ENCODE peak calls at places on chromosomes 3 and 15, in eight cellular contexts. One of them, this sample, is unnamed.

GRCh38 chr3:135706758-135707375 is 258.7 kb upstream of the PPP2R3A start:
- DNase-seq in upper lobe of right lung: no peak
- DNase-seq in astrocyte: peak; percentile 1
- DNase-seq in esophagus squamous epithelium: no peak
- DNase-seq in mammary epithelial cell: peak; percentile 21
- DNase-seq in heart left ventricle: no peak
- DNase-seq in cardiac muscle cell: no peak
- DNase-seq in fibroblast of lung: peak; percentile 3
- DNase-seq in this sample: no peak

GRCh38 chr15:47757331-47757730 is 40.0 kb downstream of the SEMA6D start:
- DNase-seq in upper lobe of right lung: no peak
- DNase-seq in astrocyte: no peak
- DNase-seq in esophagus squamous epithelium: no peak
- DNase-seq in mammary epithelial cell: no peak
- DNase-seq in heart left ventricle: no peak
- DNase-seq in cardiac muscle cell: no peak
- DNase-seq in fibroblast of lung: no peak
- DNase-seq in this sample: no peak

GRCh38 chr3:56815571-56815970 is 13.8 kb upstream of the ARHGEF3 start:
- DNase-seq in upper lobe of right lung: no peak
- DNase-seq in astrocyte: no peak
- DNase-seq in esophagus squamous epithelium: no peak
- DNase-seq in mammary epithelial cell: no peak
- DNase-seq in heart left ventricle: no peak
- DNase-seq in cardiac muscle cell: no peak
- DNase-seq in fibroblast of lung: no peak
- DNase-seq in this sample: no peak

GRCh38 chr15:83276661-83277060 is 7.8 kb downstream of the BNC1 start:
- DNase-seq in upper lobe of right lung: no peak
- DNase-seq in astrocyte: peak; percentile 73
- DNase-seq in esophagus squamous epithelium: no peak
- DNase-seq in mammary epithelial cell: no peak
- DNase-seq in heart left ventricle: no peak
- DNase-seq in cardiac muscle cell: no peak
- DNase-seq in fibroblast of lung: peak; percentile 77
- DNase-seq in this sample: no peak

GRCh38 chr15:81432179-81432578 is 58.2 kb upstream of the TMC3 start:
- DNase-seq in upper lobe of right lung: no peak
- DNase-seq in astrocyte: no peak
- DNase-seq in esophagus squamous epithelium: no peak
- DNase-seq in mammary epithelial cell: no peak
- DNase-seq in heart left ventricle: no peak
- DNase-seq in cardiac muscle cell: no peak
- DNase-seq in fibroblast of lung: no peak
- DNase-seq in this sample: no peak

GRCh38 chr3:12427551-12427950 is 56.7 kb upstream of the TSEN2 start:
- DNase-seq in upper lobe of right lung: no peak
- DNase-seq in astrocyte: no peak
- DNase-seq in esophagus squamous epithelium: no peak
- DNase-seq in mammary epithelial cell: no peak
- DNase-seq in heart left ventricle: no peak
- DNase-seq in cardiac muscle cell: no peak
- DNase-seq in fibroblast of lung: no peak
- DNase-seq in this sample: no peak

GRCh38 chr3:67719333-67719732 is 64.9 kb upstream of the SUCLG2 start:
- DNase-seq in upper lobe of right lung: no peak
- DNase-seq in astrocyte: peak; percentile 0
- DNase-seq in esophagus squamous epithelium: no peak
- DNase-seq in mammary epithelial cell: peak; percentile 21
- DNase-seq in heart left ventricle: no peak
- DNase-seq in cardiac muscle cell: no peak
- DNase-seq in fibroblast of lung: peak; percentile 14
- DNase-seq in this sample: no peak

GRCh38 chr3:76321615-76322014 is 536.3 kb upstream of the ZNF717 start:
- DNase-seq in upper lobe of right lung: no peak
- DNase-seq in astrocyte: no peak
- DNase-seq in esophagus squamous epithelium: no peak
- DNase-seq in mammary epithelial cell: no peak
- DNase-seq in heart left ventricle: no peak
- DNase-seq in cardiac muscle cell: no peak
- DNase-seq in fibroblast of lung: no peak
- DNase-seq in this sample: no peak

GRCh38 chr15:87227846-87228245 is 1028.7 kb downstream of the NTRK3 start:
- DNase-seq in upper lobe of right lung: no peak
- DNase-seq in astrocyte: peak; percentile 85
- DNase-seq in esophagus squamous epithelium: no peak
- DNase-seq in mammary epithelial cell: no peak
- DNase-seq in heart left ventricle: no peak
- DNase-seq in cardiac muscle cell: no peak
- DNase-seq in fibroblast of lung: peak; percentile 86
- DNase-seq in this sample: no peak

GRCh38 chr3:129353589-129353941 is 74.9 kb downstream of the EFCAB12 start:
- DNase-seq in upper lobe of right lung: no peak
- DNase-seq in astrocyte: no peak
- DNase-seq in esophagus squamous epithelium: no peak
- DNase-seq in mammary epithelial cell: no peak
- DNase-seq in heart left ventricle: peak; percentile 4
- DNase-seq in cardiac muscle cell: no peak
- DNase-seq in fibroblast of lung: no peak
- DNase-seq in this sample: no peak

GRCh38 chr15:101162701-101163483 is 89.0 kb downstream of the CHSY1 start:
- DNase-seq in upper lobe of right lung: peak; percentile 76
- DNase-seq in astrocyte: no peak
- DNase-seq in esophagus squamous epithelium: no peak
- DNase-seq in mammary epithelial cell: no peak
- DNase-seq in heart left ventricle: peak; percentile 86
- DNase-seq in cardiac muscle cell: peak; percentile 43
- DNase-seq in fibroblast of lung: no peak
- DNase-seq in this sample: no peak

GRCh38 chr3:40597441-40597840 is 72.7 kb downstream of the ZNF621 start:
- DNase-seq in upper lobe of right lung: no peak
- DNase-seq in astrocyte: peak; percentile 69
- DNase-seq in esophagus squamous epithelium: no peak
- DNase-seq in mammary epithelial cell: peak; percentile 79
- DNase-seq in heart left ventricle: no peak
- DNase-seq in cardiac muscle cell: peak; percentile 10
- DNase-seq in fibroblast of lung: peak; percentile 73
- DNase-seq in this sample: no peak

GRCh38 chr15:99507016-99507731 is 58.6 kb upstream of the MEF2A start:
- DNase-seq in upper lobe of right lung: no peak
- DNase-seq in astrocyte: peak; percentile 78
- DNase-seq in esophagus squamous epithelium: no peak
- DNase-seq in mammary epithelial cell: no peak
- DNase-seq in heart left ventricle: peak; percentile 81
- DNase-seq in cardiac muscle cell: peak; percentile 94
- DNase-seq in fibroblast of lung: peak; percentile 83
- DNase-seq in this sample: peak; percentile 81

GRCh38 chr15:78640527-78640839 is 527 bp downstream of the CHRNB4 start:
- DNase-seq in upper lobe of right lung: no peak
- DNase-seq in astrocyte: no peak
- DNase-seq in esophagus squamous epithelium: no peak
- DNase-seq in mammary epithelial cell: no peak
- DNase-seq in heart left ventricle: no peak
- DNase-seq in cardiac muscle cell: no peak
- DNase-seq in fibroblast of lung: no peak
- DNase-seq in this sample: no peak

GRCh38 chr3:139520028-139520737 is 19.4 kb downstream of the RBP1 start:
- DNase-seq in upper lobe of right lung: no peak
- DNase-seq in astrocyte: peak; percentile 13
- DNase-seq in esophagus squamous epithelium: no peak
- DNase-seq in mammary epithelial cell: peak; percentile 41
- DNase-seq in heart left ventricle: no peak
- DNase-seq in cardiac muscle cell: peak; percentile 50
- DNase-seq in fibroblast of lung: peak; percentile 34
- DNase-seq in this sample: no peak

GRCh38 chr15:60555814-60556213 is 76.9 kb upstream of the ICE2 start:
- DNase-seq in upper lobe of right lung: no peak
- DNase-seq in astrocyte: no peak
- DNase-seq in esophagus squamous epithelium: no peak
- DNase-seq in mammary epithelial cell: no peak
- DNase-seq in heart left ventricle: no peak
- DNase-seq in cardiac muscle cell: no peak
- DNase-seq in fibroblast of lung: no peak
- DNase-seq in this sample: no peak

GRCh38 chr3:151909720-151910405 is 36.4 kb downstream of the SUCNR1 start:
- DNase-seq in upper lobe of right lung: no peak
- DNase-seq in astrocyte: peak; percentile 87
- DNase-seq in esophagus squamous epithelium: no peak
- DNase-seq in mammary epithelial cell: no peak
- DNase-seq in heart left ventricle: no peak
- DNase-seq in cardiac muscle cell: no peak
- DNase-seq in fibroblast of lung: peak; percentile 87
- DNase-seq in this sample: no peak

GRCh38 chr15:73485372-73485771 is 42.4 kb downstream of the REC114 start:
- DNase-seq in upper lobe of right lung: no peak
- DNase-seq in astrocyte: no peak
- DNase-seq in esophagus squamous epithelium: no peak
- DNase-seq in mammary epithelial cell: no peak
- DNase-seq in heart left ventricle: no peak
- DNase-seq in cardiac muscle cell: no peak
- DNase-seq in fibroblast of lung: no peak
- DNase-seq in this sample: no peak

GRCh38 chr3:191244242-191244867 is 45.3 kb downstream of the OSTN start:
- DNase-seq in upper lobe of right lung: no peak
- DNase-seq in astrocyte: no peak
- DNase-seq in esophagus squamous epithelium: no peak
- DNase-seq in mammary epithelial cell: no peak
- DNase-seq in heart left ventricle: no peak
- DNase-seq in cardiac muscle cell: peak; percentile 42
- DNase-seq in fibroblast of lung: no peak
- DNase-seq in this sample: no peak

DNA sequence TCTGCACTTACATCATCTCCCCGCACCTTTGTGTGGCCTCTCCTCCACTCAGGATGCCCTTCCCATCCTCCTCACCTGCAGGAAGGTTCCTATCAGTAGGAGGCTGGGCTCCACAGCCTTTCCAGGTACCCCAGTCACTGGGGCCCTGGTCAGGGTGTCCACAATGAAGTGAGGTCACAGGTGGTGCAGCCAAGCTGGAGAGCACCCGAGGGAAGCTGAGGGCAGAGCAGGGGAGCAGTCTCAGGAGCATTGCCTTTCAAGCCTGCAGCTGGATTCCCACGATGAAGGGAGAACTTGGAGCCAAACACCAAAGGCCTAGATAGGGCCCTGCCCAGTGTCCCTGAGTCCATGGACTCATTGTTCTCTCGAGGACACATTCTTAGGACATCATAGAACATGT is 23.6 kb downstream of the MGLL start:
- DNase-seq in upper lobe of right lung: peak; percentile 55
- DNase-seq in astrocyte: no peak
- DNase-seq in esophagus squamous epithelium: no peak
- DNase-seq in mammary epithelial cell: no peak
- DNase-seq in heart left ventricle: no peak
- DNase-seq in cardiac muscle cell: no peak
- DNase-seq in fibroblast of lung: no peak
- DNase-seq in this sample: no peak
- H3K4me1 ChIP-seq in upper lobe of right lung: peaks cover 5% of the 10 kb centered on the region
- H3K4me1 ChIP-seq in astrocyte: peaks cover 32% of the 10 kb centered on the region
- H3K4me1 ChIP-seq in esophagus squamous epithelium: peaks cover 7% of the 10 kb centered on the region
- H3K4me1 ChIP-seq in mammary epithelial cell: peaks cover 32% of the 10 kb centered on the region
- H3K4me1 ChIP-seq in heart left ventricle: peaks cover 49% of the 10 kb centered on the region
- H3K4me1 ChIP-seq in cardiac muscle cell: no peaks in the 10 kb centered on the region
- H3K4me1 ChIP-seq in fibroblast of lung: peaks cover 29% of the 10 kb centered on the region
- H3K4me1 ChIP-seq in this sample: no peaks in the 10 kb centered on the region

GRCh38 chr3:8713901-8714759 is 19.5 kb upstream of the CAV3 start:
- DNase-seq in upper lobe of right lung: no peak
- DNase-seq in astrocyte: no peak
- DNase-seq in esophagus squamous epithelium: no peak
- DNase-seq in mammary epithelial cell: no peak
- DNase-seq in heart left ventricle: no peak
- DNase-seq in cardiac muscle cell: peak; percentile 25
- DNase-seq in fibroblast of lung: no peak
- DNase-seq in this sample: no peak
- TF ChIP-seq CTCF in upper lobe of right lung: no peak
- TF ChIP-seq CTCF in astrocyte: no peak
- TF ChIP-seq CTCF in esophagus squamous epithelium: peak; percentile 30
- TF ChIP-seq CTCF in mammary epithelial cell: peak; percentile 60
- TF ChIP-seq CTCF in heart left ventricle: peak; percentile 7
- TF ChIP-seq CTCF in cardiac muscle cell: peak; percentile 68
- TF ChIP-seq CTCF in fibroblast of lung: no peak
- TF ChIP-seq CTCF in this sample: no peak

GRCh38 chr3:138374573-138375134 is 26.3 kb downstream of the MRAS start:
- DNase-seq in upper lobe of right lung: no peak
- DNase-seq in astrocyte: no peak
- DNase-seq in esophagus squamous epithelium: no peak
- DNase-seq in mammary epithelial cell: no peak
- DNase-seq in heart left ventricle: no peak
- DNase-seq in cardiac muscle cell: peak; percentile 22
- DNase-seq in fibroblast of lung: no peak
- DNase-seq in this sample: no peak

GRCh38 chr3:138377804-138378203 is 29.4 kb downstream of the MRAS start:
- DNase-seq in upper lobe of right lung: peak; percentile 7
- DNase-seq in astrocyte: no peak
- DNase-seq in esophagus squamous epithelium: no peak
- DNase-seq in mammary epithelial cell: no peak
- DNase-seq in heart left ventricle: no peak
- DNase-seq in cardiac muscle cell: no peak
- DNase-seq in fibroblast of lung: no peak
- DNase-seq in this sample: no peak

GRCh38 chr3:138378331-138378730 is 30.0 kb downstream of the MRAS start:
- DNase-seq in upper lobe of right lung: no peak
- DNase-seq in astrocyte: no peak
- DNase-seq in esophagus squamous epithelium: no peak
- DNase-seq in mammary epithelial cell: no peak
- DNase-seq in heart left ventricle: no peak
- DNase-seq in cardiac muscle cell: no peak
- DNase-seq in fibroblast of lung: no peak
- DNase-seq in this sample: no peak

GRCh38 chr3:138375446-138375845 is 27.1 kb downstream of the MRAS start:
- DNase-seq in upper lobe of right lung: peak; percentile 6
- DNase-seq in astrocyte: no peak
- DNase-seq in esophagus squamous epithelium: no peak
- DNase-seq in mammary epithelial cell: no peak
- DNase-seq in heart left ventricle: no peak
- DNase-seq in cardiac muscle cell: no peak
- DNase-seq in fibroblast of lung: no peak
- DNase-seq in this sample: no peak

DNA sequence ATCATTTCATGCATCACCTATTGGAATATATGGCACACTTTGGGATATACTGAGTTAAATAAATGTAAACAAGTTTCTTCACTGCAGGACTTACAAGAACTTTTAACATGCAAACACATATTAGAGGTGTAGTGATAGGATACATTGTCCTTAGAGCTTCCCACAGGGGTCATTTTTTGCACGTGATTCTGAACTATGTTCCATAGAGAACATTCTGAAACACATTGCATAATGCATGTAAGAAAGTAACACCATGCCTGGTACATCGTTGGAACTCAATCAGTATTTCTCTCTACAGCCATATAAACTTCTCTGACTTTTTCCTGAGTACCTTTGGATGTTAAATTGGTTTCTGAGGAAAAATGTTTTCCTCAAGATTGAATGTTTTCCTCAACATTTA is 28.3 kb downstream of the MRAS start:
- DNase-seq in upper lobe of right lung: no peak
- DNase-seq in astrocyte: no peak
- DNase-seq in esophagus squamous epithelium: no peak
- DNase-seq in mammary epithelial cell: no peak
- DNase-seq in heart left ventricle: no peak
- DNase-seq in cardiac muscle cell: no peak
- DNase-seq in fibroblast of lung: no peak
- DNase-seq in this sample: no peak
- H3K4me1 ChIP-seq in upper lobe of right lung: peaks cover 6% of the 10 kb centered on the region
- H3K4me1 ChIP-seq in astrocyte: peaks cover 2% of the 10 kb centered on the region
- H3K4me1 ChIP-seq in esophagus squamous epithelium: peaks cover 5% of the 10 kb centered on the region
- H3K4me1 ChIP-seq in mammary epithelial cell: peaks cover 6% of the 10 kb centered on the region
- H3K4me1 ChIP-seq in heart left ventricle: peaks cover 84% of the 10 kb centered on the region
- H3K4me1 ChIP-seq in cardiac muscle cell: peaks cover 84% of the 10 kb centered on the region
- H3K4me1 ChIP-seq in fibroblast of lung: no peaks in the 10 kb centered on the region
- H3K4me1 ChIP-seq in this sample: peaks cover 14% of the 10 kb centered on the region

GRCh38 chr3:198079771-198080520 is 119.9 kb downstream of the LMLN start:
- DNase-seq in upper lobe of right lung: no peak
- DNase-seq in astrocyte: peak; percentile 6
- DNase-seq in esophagus squamous epithelium: no peak
- DNase-seq in mammary epithelial cell: peak; percentile 74
- DNase-seq in heart left ventricle: no peak
- DNase-seq in cardiac muscle cell: peak; percentile 31
- DNase-seq in fibroblast of lung: peak; percentile 19
- DNase-seq in this sample: no peak
- TF ChIP-seq CTCF in upper lobe of right lung: no peak
- TF ChIP-seq CTCF in astrocyte: no peak
- TF ChIP-seq CTCF in esophagus squamous epithelium: no peak
- TF ChIP-seq CTCF in mammary epithelial cell: no peak
- TF ChIP-seq CTCF in heart left ventricle: no peak
- TF ChIP-seq CTCF in cardiac muscle cell: peak; percentile 7
- TF ChIP-seq CTCF in fibroblast of lung: no peak
- TF ChIP-seq CTCF in this sample: no peak

This sample was measured in ovary.